ENCODE peak calls at places on chromosomes 16 and 17, in six cellular contexts. V is stomach, B is GM12891, H is H1, Q is NB4, R is Peyer's patch. Z is an unnamed sample.

GRCh38 chr16:47458331-47458730 is 2.5 kb downstream of the ITFG1 start:
- DNase-seq in V (no peak), B (no peak), H (no peak), Q (no peak), R (no peak), Z (no peak)

GRCh38 chr17:4156750-4157381 is 13.9 kb downstream of the CYB5D2 start:
- DNase-seq in V (no peak), B (no peak), H (peak; percentile 71), Q (no peak), R (no peak), Z (no peak)

GRCh38 chr16:81921415-81921814 is 89.9 kb downstream of the SDR42E1 start:
- DNase-seq in V (peak; percentile 31), B (no peak), H (no peak), Q (no peak), R (peak; percentile 39), Z (no peak)

GRCh38 chr16:86604436-86605220 is 26.3 kb downstream of the FOXL1 start:
- DNase-seq in V (no peak), B (peak; percentile 51), H (no peak), Q (peak; percentile 16), R (peak; percentile 62), Z (no peak)

GRCh38 chr17:76554131-76554530 is 14.3 kb downstream of the PRCD start:
- DNase-seq in V (peak; percentile 53), B (no peak), H (no peak), Q (no peak), R (no peak), Z (no peak)

GRCh38 chr17:79019631-79020584 is 4.1 kb upstream of the C1QTNF1 start:
- DNase-seq in V (peak; percentile 71), B (no peak), H (no peak), Q (peak; percentile 66), R (peak; percentile 87), Z (peak; percentile 69)

GRCh38 chr16:1324286-1324826 is 9.1 kb upstream of the BAIAP3 start:
- DNase-seq in V (no peak), B (no peak), H (no peak), Q (no peak), R (no peak), Z (no peak)

GRCh38 chr17:33163827-33164555 is 129.1 kb downstream of the ASIC2 start:
- DNase-seq in V (no peak), B (no peak), H (no peak), Q (no peak), R (no peak), Z (no peak)

GRCh38 chr16:21185659-21186325 is 25.6 kb downstream of the ZP2 start:
- DNase-seq in V (no peak), B (no peak), H (no peak), Q (no peak), R (no peak), Z (peak; percentile 21)

GRCh38 chr17:57995076-57995956 is 7.3 kb upstream of the VEZF1 start:
- DNase-seq in V (peak; percentile 66), B (peak; percentile 25), H (no peak), Q (peak; percentile 83), R (peak; percentile 79), Z (peak; percentile 66)

GRCh38 chr17:39634384-39634871 is 2.5 kb upstream of the STARD3 start:
- DNase-seq in V (no peak), B (no peak), H (no peak), Q (peak; percentile 65), R (no peak), Z (peak; percentile 16)

DNA sequence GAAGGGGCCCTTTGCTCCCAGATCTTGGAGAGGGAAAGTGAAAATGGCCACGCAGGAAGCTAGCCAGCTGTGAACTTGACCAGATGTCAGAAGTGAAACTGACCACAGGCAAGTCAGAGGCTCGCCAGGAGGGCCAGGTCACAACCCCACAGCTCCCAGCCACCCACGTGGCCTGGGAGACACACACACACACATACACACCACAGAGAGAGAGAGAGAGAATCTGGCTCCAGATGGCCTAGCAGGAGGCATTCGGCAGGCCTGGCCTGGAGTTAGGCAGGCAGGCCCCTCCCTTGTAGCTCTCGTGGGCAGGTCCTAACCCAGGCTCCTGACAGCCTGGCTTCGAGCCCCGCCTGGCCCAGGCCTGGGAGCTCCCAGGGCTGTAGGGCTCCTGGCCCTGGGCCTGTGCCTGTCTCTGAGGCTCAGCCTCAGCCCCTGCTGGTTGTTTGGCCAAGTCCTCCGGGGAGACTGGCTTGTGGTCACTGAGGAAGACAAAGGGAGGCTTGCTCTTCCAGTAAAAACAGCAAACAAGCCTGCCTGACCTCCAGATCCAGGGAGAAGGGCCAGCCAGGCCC is 20.2 kb downstream of the NGFR start:
- DNase-seq in V (peak; percentile 86), B (peak; percentile 82), H (peak; percentile 70), Q (peak; percentile 72), R (peak; percentile 80), Z (peak; percentile 74)
- TF ChIP-seq POLR2A in V (no peak), B (no peak), H (no peak), Q (no peak), R (no peak), Z (no peak)

GRCh38 chr16:68406458-68407041 is 41.8 kb downstream of the SMPD3 start:
- DNase-seq in V (no peak), B (no peak), H (no peak), Q (no peak), R (no peak), Z (no peak)
- TF ChIP-seq POLR2A in V (no peak), B (no peak), H (no peak), Q (no peak), R (no peak), Z (no peak)

DNA sequence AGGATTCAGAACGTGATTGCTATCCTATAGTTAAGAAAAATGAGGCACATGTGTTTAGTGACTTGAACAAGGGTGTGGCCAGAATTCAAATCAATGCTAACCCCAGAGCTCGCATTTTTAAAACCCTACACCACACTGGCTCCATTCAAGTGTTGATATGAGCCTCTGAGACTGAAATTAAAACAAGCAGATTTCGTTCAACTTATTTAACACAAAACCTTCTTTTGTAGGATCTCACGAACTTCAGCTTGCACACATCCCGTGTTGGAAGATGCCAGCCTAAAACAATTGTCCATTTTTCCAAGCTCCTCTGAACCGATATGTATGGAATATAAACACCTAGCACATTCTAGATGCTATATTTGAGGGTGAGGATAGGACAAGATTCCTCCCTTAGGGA is 231.0 kb upstream of the IRX5 start:
- DNase-seq in V (no peak), B (no peak), H (no peak), Q (no peak), R (no peak), Z (no peak)
- TF ChIP-seq POLR2A in V (no peak), B (no peak), H (no peak), Q (no peak), R (no peak), Z (no peak)

DNA sequence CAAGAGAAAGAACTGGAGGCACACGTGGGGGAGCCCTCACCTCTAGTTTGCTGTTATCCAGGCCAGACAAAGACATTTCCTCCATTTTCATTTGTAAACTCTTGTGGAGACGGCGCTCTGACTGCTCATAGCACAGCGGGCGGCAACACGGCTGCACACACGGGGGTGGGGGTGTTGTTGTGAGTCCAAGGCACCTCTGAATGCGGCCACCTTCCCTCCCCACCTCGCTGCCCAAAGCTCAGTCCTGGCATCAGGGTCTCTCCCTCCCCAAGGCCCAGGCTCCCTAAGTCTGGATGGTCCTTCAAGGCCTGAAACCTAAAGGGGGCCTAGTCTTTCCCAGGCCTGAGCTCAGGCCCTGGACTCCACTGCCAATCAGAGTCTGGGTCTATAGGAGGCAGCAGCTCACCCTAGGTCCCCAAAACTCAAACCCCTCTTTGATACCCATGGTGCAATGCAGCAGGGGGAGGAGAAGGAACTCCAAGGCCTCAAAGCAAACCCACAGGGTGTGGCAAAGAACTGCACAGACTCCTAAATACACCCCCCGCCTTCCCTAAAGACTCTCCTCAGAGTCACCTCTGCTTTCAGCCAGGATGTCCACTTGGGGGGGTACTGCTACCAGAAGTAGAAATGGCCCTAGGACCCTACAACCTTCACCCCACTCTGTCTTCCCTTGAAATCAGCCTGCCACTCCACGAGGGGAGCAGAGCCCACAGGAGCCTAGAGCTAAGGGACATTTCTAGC is 1.5 kb downstream of the ATXN7L3 start:
- DNase-seq in V (no peak), B (peak; percentile 65), H (no peak), Q (peak; percentile 87), R (peak; percentile 66), Z (peak; percentile 49)
- TF ChIP-seq POLR2A in V (no peak), B (peak; percentile 24), H (no peak), Q (no peak), R (no peak), Z (peak; percentile 36)

GRCh38 chr16:17392857-17393421 is 77.8 kb downstream of the XYLT1 start:
- DNase-seq in V (no peak), B (no peak), H (no peak), Q (no peak), R (peak; percentile 41), Z (no peak)
- TF ChIP-seq POLR2A in V (no peak), B (no peak), H (no peak), Q (no peak), R (no peak), Z (no peak)

GRCh38 chr17:28726912-28727726 is 1.1 kb upstream of the TLCD1 start:
- DNase-seq in V (peak; percentile 96), B (peak; percentile 81), H (peak; percentile 98), Q (peak; percentile 97), R (peak; percentile 97), Z (peak; percentile 96)
- TF ChIP-seq POLR2A in V (no peak), B (peak; percentile 39), H (peak; percentile 69), Q (no peak), R (peak; percentile 54), Z (peak; percentile 50)